ENCODE peak calls at places on chromosomes 7 and 10, in four cellular contexts. L, N, E and U are unnamed samples.

GRCh38 chr7:27179503-27180430 is 5.3 kb downstream of the HOXA11 start:
- DNase-seq in N (peak), L (peak), E (peak), U (peak)

GRCh38 chr7:90025771-90026170 is 128.5 kb upstream of the STEAP1 start:
- DNase-seq in N (no peak), E (no peak), L (no peak), U (no peak)

GRCh38 chr7:29793507-29793906 is 12.8 kb upstream of the WIPF3 start:
- DNase-seq in N (no peak), E (no peak), L (no peak), U (no peak)

GRCh38 chr10:103192451-103193106 is 493 bp downstream of the NT5C2 start:
- DNase-seq in N (peak), E (peak), L (peak), U (peak)

GRCh38 chr10:43039629-43040481 is 37.0 kb upstream of the RET start:
- DNase-seq in E (peak), L (no peak), N (no peak), U (peak)

GRCh38 chr7:156177396-156178055 is 365.3 kb upstream of the SHH start:
- DNase-seq in L (no peak), E (no peak), N (no peak), U (no peak)

GRCh38 chr10:28754930-28755718 is 77.8 kb downstream of the BAMBI start:
- DNase-seq in N (peak), L (no peak), E (no peak), U (no peak)

GRCh38 chr10:109939253-109939961 is 16.1 kb upstream of the XPNPEP1 start:
- DNase-seq in L (peak), E (peak), N (no peak), U (no peak)

GRCh38 chr7:57364933-57365710 is 84.9 kb upstream of the ZNF716 start:
- DNase-seq in L (no peak), N (no peak), E (no peak), U (no peak)

GRCh38 chr10:10826125-10826524 is 191.5 kb upstream of the CELF2 start:
- DNase-seq in E (peak), N (peak), L (peak), U (peak)

GRCh38 chr10:123143825-123144168 is 4.1 kb upstream of the HMX2 start:
- DNase-seq in E (no peak), L (no peak), N (no peak), U (no peak)

GRCh38 chr7:40230086-40230485 is 95.3 kb downstream of the SUGCT start:
- DNase-seq in N (no peak), L (no peak), E (no peak), U (no peak)

GRCh38 chr10:12262278-12262981 is 66.4 kb downstream of the CDC123 start:
- DNase-seq in E (no peak), L (no peak), N (no peak), U (peak)

GRCh38 chr7:24075426-24075810 is 208.6 kb upstream of the NPY start:
- DNase-seq in N (no peak), E (no peak), L (no peak), U (no peak)

GRCh38 chr10:20091698-20092097 is 275.5 kb downstream of the PLXDC2 start:
- DNase-seq in L (no peak), E (no peak), N (no peak), U (no peak)
- H3K4me3 ChIP-seq in L (no peak), E (no peak), N (no peak), U (no peak)

GRCh38 chr7:100016209-100016901 is 959 bp downstream of the ZKSCAN1 start:
- DNase-seq in N (no peak), L (peak), E (peak), U (peak)
- H2AFZ ChIP-seq in N (peak), L (no peak), E (peak), U (peak)

GRCh38 chr7:93178213-93178612 is 30.0 kb upstream of the SAMD9L start:
- DNase-seq in N (peak), L (peak), E (peak), U (peak)

GRCh38 chr7:93176961-93177580 is 28.9 kb upstream of the SAMD9L start:
- DNase-seq in N (no peak), E (peak), L (no peak), U (no peak)

GRCh38 chr7:93175219-93175618 is 27.0 kb upstream of the SAMD9L start:
- DNase-seq in L (no peak), E (no peak), N (no peak), U (no peak)

GRCh38 chr7:93171606-93172226 is 23.5 kb upstream of the SAMD9L start:
- DNase-seq in L (no peak), N (no peak), E (peak), U (no peak)

GRCh38 chr7:93172683-93173082 is 24.5 kb upstream of the SAMD9L start:
- DNase-seq in L (no peak), N (no peak), E (no peak), U (no peak)
- H3K4me3 ChIP-seq in L (no peak), N (no peak), E (no peak), U (no peak)

DNA sequence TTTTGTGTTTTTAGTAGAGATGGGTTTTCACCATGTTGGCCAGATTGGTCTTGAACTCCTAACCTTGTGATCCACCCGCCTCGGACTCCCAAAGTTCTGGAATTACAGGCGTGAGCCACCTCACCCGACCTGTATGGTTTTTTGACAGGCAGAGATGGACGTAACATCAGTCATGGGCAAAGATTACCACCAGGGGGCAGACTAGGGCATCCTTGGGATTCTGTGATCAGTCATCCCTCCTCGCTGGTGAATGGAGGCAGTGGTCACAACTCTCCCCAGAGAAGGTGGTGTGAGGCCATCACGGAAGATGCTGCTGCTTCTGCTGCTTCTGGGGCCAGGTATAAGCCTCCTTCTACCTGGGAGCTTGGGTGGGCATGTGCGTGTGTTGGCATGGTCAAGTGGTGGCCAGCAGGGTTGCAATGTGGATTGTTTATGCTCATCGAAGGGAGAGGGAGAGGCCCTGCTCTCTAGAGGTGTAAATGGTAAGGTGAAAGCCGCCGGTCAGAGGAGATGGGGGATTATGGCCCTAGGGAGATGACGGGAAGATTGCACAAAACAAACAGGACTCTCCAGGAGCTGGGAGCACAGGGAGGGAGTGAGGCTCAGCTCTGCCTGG is 122.7 kb upstream of the PRSS1 start:
- DNase-seq in E (peak), L (peak), N (peak), U (no peak)
- H2AFZ ChIP-seq in E (no peak), L (peak), N (no peak), U (no peak)

GRCh38 chr10:89852872-89853271 is 151.5 kb downstream of the KIF20B start:
- DNase-seq in N (no peak), E (no peak), L (no peak), U (no peak)

GRCh38 chr10:89857399-89857798 is 156.0 kb downstream of the KIF20B start:
- DNase-seq in E (no peak), L (no peak), N (peak), U (no peak)

DNA sequence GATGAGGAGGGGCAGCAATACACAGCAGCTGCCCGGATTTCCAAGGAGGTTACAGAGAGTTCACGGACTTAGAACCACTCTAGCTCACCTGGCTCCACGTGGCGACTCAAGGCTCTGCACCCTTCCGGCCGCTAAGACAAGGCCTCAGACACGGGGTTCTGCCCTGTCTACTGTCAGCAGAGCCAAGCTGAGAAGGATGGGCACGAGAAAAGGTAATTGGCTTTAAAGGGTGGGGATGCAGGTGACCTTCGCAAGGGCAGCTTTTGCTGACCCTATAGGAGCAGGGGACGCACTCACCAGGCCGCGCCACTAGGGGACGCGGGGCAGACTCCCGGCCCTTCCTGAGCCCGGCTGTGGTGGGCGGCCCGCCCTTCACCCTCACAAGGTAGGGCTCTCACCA is 152.4 kb downstream of the KIF20B start:
- DNase-seq in E (no peak), N (no peak), L (no peak), U (no peak)
- H3K4me3 ChIP-seq in E (no peak), N (no peak), L (no peak), U (no peak)

DNA sequence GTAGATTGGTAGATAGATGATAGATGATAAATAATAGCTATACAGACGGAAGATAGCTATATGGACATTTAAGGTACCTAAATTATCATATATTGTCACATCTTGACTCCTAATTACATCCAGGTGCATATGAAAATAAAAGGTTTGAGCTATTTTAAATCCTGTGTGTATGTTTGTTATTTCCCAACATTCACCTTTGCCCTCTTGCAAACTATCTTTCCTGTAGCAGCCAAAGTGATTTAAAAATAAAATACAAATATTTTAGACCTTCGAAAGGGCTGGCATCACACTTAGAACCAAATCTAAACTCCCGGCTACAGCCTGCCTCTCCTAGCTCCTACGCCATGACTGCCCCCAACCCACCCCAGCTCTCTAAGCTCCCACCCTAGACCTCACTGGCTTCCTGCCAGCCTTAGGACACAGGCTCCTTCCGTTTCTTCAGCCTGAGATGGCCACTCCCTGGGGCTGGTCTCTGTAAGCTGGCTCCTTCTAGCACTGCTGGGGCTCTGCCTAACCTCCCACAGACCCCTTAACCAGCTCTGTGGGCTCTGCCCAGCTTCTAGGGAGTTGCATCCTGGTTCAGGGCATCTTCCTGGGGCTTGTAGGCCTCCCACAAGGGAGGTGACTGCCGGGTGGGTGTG is 478.4 kb upstream of the KLF6 start:
- DNase-seq in L (no peak), N (no peak), E (no peak), U (no peak)
- H2AFZ ChIP-seq in L (no peak), N (peak), E (peak), U (no peak)

GRCh38 chr10:62005687-62006086 is 104.2 kb downstream of the ARID5B start:
- DNase-seq in E (no peak), N (no peak), L (peak), U (no peak)
- H3K4me3 ChIP-seq in E (no peak), N (no peak), L (no peak), U (no peak)

DNA sequence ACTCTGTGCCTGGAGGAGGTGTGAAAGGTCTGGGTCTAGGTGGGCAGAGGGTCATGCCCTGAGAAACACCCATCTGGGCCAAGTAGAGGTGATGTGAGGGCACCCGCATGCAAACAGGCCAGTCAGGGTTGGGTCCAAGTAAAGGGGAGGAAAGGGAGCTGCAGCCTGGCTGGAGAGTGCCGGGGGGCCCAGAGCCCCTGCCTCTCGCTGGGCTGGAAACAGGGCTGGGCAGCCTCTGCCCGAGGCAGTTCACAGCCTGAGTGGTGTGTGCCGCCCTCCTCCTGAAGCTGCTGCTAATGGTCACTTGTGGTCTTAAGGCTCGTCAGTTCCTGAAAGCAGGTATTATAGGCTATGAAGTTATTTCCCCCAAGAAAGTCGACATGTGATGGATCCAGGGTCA is 7.3 kb downstream of the CYP2E1 start:
- DNase-seq in N (no peak), E (no peak), L (no peak), U (no peak)
- H2AFZ ChIP-seq in N (no peak), E (no peak), L (no peak), U (no peak)

GRCh38 chr7:74289018-74289659 is at the start of gene CLIP2:
- DNase-seq in N (peak), L (peak), E (peak), U (peak)

GRCh38 chr7:74291535-74291934 is 2.3 kb downstream of the CLIP2 start:
- DNase-seq in E (no peak), N (no peak), L (no peak), U (peak)

GRCh38 chr7:74289660-74290589 is 718 bp downstream of the CLIP2 start:
- DNase-seq in E (peak), L (no peak), N (no peak), U (peak)

GRCh38 chr7:74290590-74290950 is 1.4 kb downstream of the CLIP2 start:
- DNase-seq in L (no peak), E (peak), N (no peak), U (no peak)

GRCh38 chr7:74290999-74291441 is 1.8 kb downstream of the CLIP2 start:
- DNase-seq in L (no peak), E (no peak), N (no peak), U (peak)
- H3K4me3 ChIP-seq in L (no peak), E (peak), N (peak), U (peak)

GRCh38 chr10:72315611-72316385 is 38.9 kb downstream of the DNAJB12 start:
- DNase-seq in N (peak), E (peak), L (peak), U (peak)
- H2AFZ ChIP-seq in N (peak), E (peak), L (peak), U (no peak)